ENCODE peak calls at places on chromosomes 2 and 18, in six cellular contexts. D is T1000, F is heart left ventricle, P is left ventricle myocardium superior, S is RCC 7860, W is body of pancreas. E is an unnamed sample.

GRCh38 chr2:151264157-151264835 is 2.6 kb upstream of the RBM43 start:
- DNase-seq in S (no peak), W (peak; percentile 19), F (no peak), D (no peak), P (no peak), E (no peak)

GRCh38 chr2:215612770-215613169 is 176.9 kb upstream of the FN1 start:
- DNase-seq in S (peak; percentile 71), P (no peak), W (no peak), F (no peak), D (no peak), E (no peak)

GRCh38 chr2:4882421-4882820 is 809.8 kb upstream of the SOX11 start:
- DNase-seq in W (no peak), D (no peak), P (no peak), S (no peak), F (no peak), E (no peak)

GRCh38 chr2:44975571-44976450 is 33.4 kb downstream of the SIX2 start:
- DNase-seq in F (no peak), S (no peak), P (no peak), D (no peak), W (no peak), E (no peak)

GRCh38 chr18:59669872-59670657 is 27.2 kb downstream of the CCBE1 start:
- DNase-seq in S (no peak), W (no peak), F (no peak), P (no peak), D (no peak), E (no peak)

GRCh38 chr18:42030586-42031182 is 75.7 kb downstream of the PIK3C3 start:
- DNase-seq in D (no peak), W (peak; percentile 26), S (no peak), F (no peak), P (no peak), E (peak; percentile 28)

GRCh38 chr2:119947535-119947934 is 65.3 kb upstream of the EPB41L5 start:
- DNase-seq in S (no peak), P (no peak), W (no peak), F (no peak), D (no peak), E (no peak)

GRCh38 chr2:23492337-23492675 is 107.3 kb downstream of the KLHL29 start:
- DNase-seq in W (no peak), S (no peak), F (no peak), P (no peak), D (no peak), E (no peak)

GRCh38 chr2:204127238-204127637 is 190.7 kb downstream of the ICOS start:
- DNase-seq in S (no peak), P (no peak), W (no peak), D (no peak), F (no peak), E (no peak)

GRCh38 chr2:11589316-11589940 is 55.6 kb downstream of the GREB1 start:
- DNase-seq in W (no peak), D (no peak), P (no peak), F (no peak), S (no peak), E (no peak)

GRCh38 chr2:66239655-66240054 is 195.3 kb upstream of the MEIS1 start:
- DNase-seq in S (no peak), D (no peak), F (no peak), W (no peak), P (peak; percentile 48), E (no peak)

GRCh38 chr2:232976666-232977437 is 36.2 kb downstream of the NGEF start:
- DNase-seq in P (no peak), W (no peak), F (no peak), S (no peak), D (no peak), E (no peak)

GRCh38 chr18:62018034-62018760 is 125.4 kb upstream of the RNF152 start:
- DNase-seq in W (peak; percentile 16), D (no peak), F (peak; percentile 69), P (peak; percentile 71), S (no peak), E (no peak)

GRCh38 chr2:238921681-238922319 is 73.9 kb downstream of the TWIST2 start:
- DNase-seq in S (no peak), D (no peak), W (no peak), F (no peak), P (no peak), E (no peak)